ENCODE peak calls at places on chromosomes 4 and X, in ten cellular contexts. M is fibroblast of pulmonary artery, O is ovary, F is suprapubic skin, W is H1, Q is NB4, X is foreskin fibroblast, D is endothelial cell of umbilical vein, K is fibroblast of lung, T is HepG2. B is an unnamed sample.

GRCh38 chr4:110518889-110519490 is 43.0 kb downstream of the ENPEP start:
- DNase-seq in M (peak), O (no peak), F (no peak), W (no peak), Q (peak), X (peak), D (peak), K (peak), T (peak), B (no peak)

GRCh38 chr4:122152699-122153328 is 683 bp downstream of the BLTP1 start:
- DNase-seq in M (peak), O (no peak), F (peak), W (no peak), Q (peak), X (peak), D (peak), K (peak), T (peak), B (peak)

GRCh38 chrX:150649096-150649870 is 43.9 kb upstream of the MTMR1 start:
- DNase-seq in M (peak), O (peak), F (no peak), W (no peak), Q (no peak), X (no peak), D (peak), K (peak), T (no peak), B (no peak)

GRCh38 chr4:52369649-52370048 is 289.5 kb downstream of the USP46 start:
- DNase-seq in M (no peak), O (no peak), F (no peak), W (no peak), Q (no peak), X (no peak), D (no peak), K (no peak), T (peak), B (no peak)

GRCh38 chr4:70946944-70947343 is 44.8 kb downstream of the MOB1B start:
- DNase-seq in M (peak), O (no peak), F (no peak), W (no peak), Q (peak), X (no peak), D (no peak), K (no peak), T (no peak), B (no peak)

GRCh38 chr4:60463846-60464502 is 736.2 kb upstream of the ADGRL3 start:
- DNase-seq in M (no peak), O (no peak), F (no peak), W (no peak), Q (peak), X (peak), D (no peak), K (peak), T (peak), B (no peak)

GRCh38 chr4:122796801-122797404 is 29.7 kb upstream of the FGF2 start:
- DNase-seq in M (no peak), O (no peak), F (no peak), W (peak), Q (no peak), X (peak), D (no peak), K (peak), T (no peak), B (no peak)

GRCh38 chr4:28354874-28355273 is 1494.2 kb downstream of the STIM2 start:
- DNase-seq in M (no peak), O (no peak), F (no peak), W (no peak), Q (no peak), X (no peak), D (no peak), K (no peak), T (no peak), B (no peak)

GRCh38 chrX:11146411-11146810 is 35.3 kb downstream of the HCCS start:
- DNase-seq in M (no peak), O (no peak), F (no peak), W (no peak), Q (no peak), X (no peak), D (no peak), K (no peak), T (no peak), B (no peak)

GRCh38 chrX:71543316-71543715 is 10.4 kb downstream of the OGT start:
- DNase-seq in M (peak), O (no peak), F (no peak), W (no peak), Q (no peak), X (peak), D (peak), K (peak), T (no peak), B (no peak)

GRCh38 chr4:146932111-146932510 is 13.6 kb downstream of the TTC29 start:
- DNase-seq in M (no peak), O (no peak), F (no peak), W (no peak), Q (no peak), X (no peak), D (no peak), K (peak), T (no peak), B (no peak)

GRCh38 chrX:95071621-95072020 is 1397.6 kb downstream of the FAM133A start:
- DNase-seq in M (no peak), O (no peak), F (no peak), W (no peak), Q (no peak), X (peak), D (no peak), K (no peak), T (no peak), B (no peak)

GRCh38 chrX:54166915-54167314 is 16.1 kb downstream of the FAM120C start:
- DNase-seq in M (no peak), O (no peak), F (no peak), W (no peak), Q (no peak), X (peak), D (no peak), K (no peak), T (no peak), B (no peak)

GRCh38 chr4:180828455-180829018 is 1414.7 kb upstream of the TENM3 start:
- DNase-seq in M (peak), O (no peak), F (no peak), W (no peak), Q (peak), X (peak), D (no peak), K (peak), T (peak), B (peak)

GRCh38 chrX:116290359-116290758 is 119.8 kb downstream of the AGTR2 start:
- DNase-seq in M (no peak), O (no peak), F (no peak), W (no peak), Q (no peak), X (no peak), D (no peak), K (peak), T (no peak), B (no peak)

GRCh38 chr4:175745340-175745739 is 66.7 kb downstream of the GPM6A start:
- DNase-seq in M (no peak), O (no peak), F (no peak), W (no peak), Q (no peak), X (no peak), D (no peak), K (no peak), T (no peak), B (no peak)

GRCh38 chrX:13167444-13168207 is 123.2 kb upstream of the FAM9C start:
- DNase-seq in M (peak), O (no peak), F (no peak), W (no peak), Q (peak), X (peak), D (peak), K (peak), T (no peak), B (no peak)

GRCh38 chr4:118099106-118099505 is 64.8 kb downstream of the NDST3 start:
- DNase-seq in M (no peak), O (no peak), F (no peak), W (no peak), Q (no peak), X (no peak), D (no peak), K (no peak), T (no peak), B (no peak)

GRCh38 chrX:53474707-53475106 is 40.5 kb upstream of the HSD17B10 start:
- DNase-seq in M (no peak), O (no peak), F (no peak), W (no peak), Q (peak), X (no peak), D (no peak), K (no peak), T (no peak), B (no peak)

GRCh38 chrX:48617542-48618340 is 20.4 kb downstream of the WDR13 start:
- DNase-seq in M (peak), O (no peak), F (no peak), W (no peak), Q (peak), X (peak), D (peak), K (peak), T (no peak), B (peak)

GRCh38 chrX:72716766-72717165 is 2.7 kb upstream of the PHKA1 start:
- DNase-seq in M (no peak), O (no peak), F (no peak), W (no peak), Q (no peak), X (peak), D (no peak), K (no peak), T (peak), B (no peak)

GRCh38 chr4:15117270-15117946 is 115.1 kb downstream of the CPEB2 start:
- DNase-seq in M (no peak), O (no peak), F (no peak), W (no peak), Q (no peak), X (no peak), D (no peak), K (peak), T (no peak), B (no peak)

GRCh38 chr4:47873877-47874571 is 36.2 kb upstream of the CORIN start:
- DNase-seq in M (no peak), O (no peak), F (no peak), W (no peak), Q (no peak), X (no peak), D (no peak), K (no peak), T (no peak), B (no peak)

GRCh38 chr4:27318740-27319139 is 458.1 kb downstream of the STIM2 start:
- DNase-seq in M (peak), O (no peak), F (no peak), W (peak), Q (peak), X (peak), D (no peak), K (no peak), T (peak), B (peak)

GRCh38 chr4:118968006-118968405 is 79.4 kb downstream of the SYNPO2 start:
- DNase-seq in M (peak), O (peak), F (no peak), W (peak), Q (peak), X (peak), D (peak), K (peak), T (no peak), B (peak)

GRCh38 chrX:123959281-123960063 is 2.0 kb upstream of the STAG2 start:
- DNase-seq in M (peak), O (peak), F (peak), W (no peak), Q (peak), X (peak), D (peak), K (peak), T (no peak), B (no peak)

GRCh38 chr4:86482851-86483490 is 111.1 kb upstream of the PTPN13 start:
- DNase-seq in M (no peak), O (no peak), F (no peak), W (peak), Q (peak), X (peak), D (no peak), K (peak), T (no peak), B (peak)

GRCh38 chr4:8152090-8152864 is 6.3 kb downstream of the ABLIM2 start:
- DNase-seq in M (no peak), O (no peak), F (no peak), W (no peak), Q (no peak), X (no peak), D (no peak), K (no peak), T (no peak), B (no peak)

GRCh38 chrX:82335772-82336171 is 1133.9 kb downstream of the SH3BGRL start:
- DNase-seq in M (no peak), O (no peak), F (no peak), W (no peak), Q (no peak), X (no peak), D (no peak), K (no peak), T (no peak), B (no peak)

GRCh38 chr4:150329338-150329737 is 251.1 kb downstream of the DCLK2 start:
- DNase-seq in M (no peak), O (no peak), F (no peak), W (no peak), Q (no peak), X (no peak), D (no peak), K (no peak), T (no peak), B (no peak)

GRCh38 chr4:56654238-56654632 is 26.9 kb downstream of the HOPX start:
- DNase-seq in M (peak), O (no peak), F (no peak), W (no peak), Q (no peak), X (no peak), D (no peak), K (peak), T (no peak), B (no peak)

GRCh38 chr4:110735691-110736090 is 112.8 kb upstream of the PITX2 start:
- DNase-seq in M (peak), O (no peak), F (no peak), W (no peak), Q (no peak), X (peak), D (no peak), K (no peak), T (no peak), B (no peak)

GRCh38 chrX:2478546-2479419 is 22.0 kb downstream of the DHRSX start:
- DNase-seq in M (no peak), O (peak), F (peak), W (no peak), Q (no peak), X (no peak), D (no peak), K (no peak), T (no peak), B (no peak)

GRCh38 chrX:107766470-107767140 is 9.0 kb downstream of the TSC22D3 start:
- DNase-seq in M (peak), O (peak), F (no peak), W (no peak), Q (peak), X (peak), D (no peak), K (peak), T (no peak), B (no peak)

GRCh38 chrX:2391869-2392606 is 108.7 kb downstream of the DHRSX start:
- DNase-seq in M (peak), O (no peak), F (no peak), W (peak), Q (no peak), X (peak), D (no peak), K (peak), T (peak), B (peak)

GRCh38 chr4:118280501-118281218 is 72.1 kb downstream of the PRSS12 start:
- DNase-seq in M (peak), O (peak), F (no peak), W (no peak), Q (peak), X (peak), D (peak), K (peak), T (peak), B (peak)

GRCh38 chrX:118499295-118499694 is 3.7 kb downstream of the DOCK11 start:
- DNase-seq in M (no peak), O (no peak), F (no peak), W (no peak), Q (no peak), X (no peak), D (no peak), K (no peak), T (no peak), B (no peak)
- H3K4me3 ChIP-seq in M (no peak), O (no peak), F (no peak), W (no peak), Q (no peak), X (no peak), D (no peak), K (no peak), T (no peak), B (no peak)

GRCh38 chrX:144219035-144219434 is 335.2 kb downstream of the UBE2NL start:
- DNase-seq in M (peak), O (no peak), F (no peak), W (peak), Q (peak), X (peak), D (no peak), K (no peak), T (no peak), B (no peak)
- TF ChIP-seq CTCF in M (no peak), O (no peak), F (no peak), W (peak), Q (peak), X (no peak), D (no peak), K (no peak), T (no peak), B (no peak)

DNA sequence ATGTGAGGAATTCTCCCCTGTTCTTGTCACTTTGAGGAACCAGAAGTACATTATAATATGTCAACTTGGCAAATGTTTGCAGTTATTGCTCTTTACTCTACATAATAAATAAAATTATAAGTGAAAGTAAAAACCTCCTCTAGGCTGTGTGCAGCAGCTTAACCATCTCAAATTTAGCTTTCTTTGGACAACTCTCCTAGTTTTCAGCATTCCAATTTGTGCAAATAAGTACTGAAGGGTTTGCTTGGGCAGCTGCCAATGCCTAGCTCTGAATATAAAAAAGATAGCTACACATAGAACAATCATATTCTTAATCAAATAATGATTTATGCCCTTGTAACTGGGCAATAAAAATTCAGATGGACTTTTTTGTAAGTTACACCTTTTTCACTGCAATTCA is 82.5 kb downstream of the GASK1B start:
- DNase-seq in M (peak), O (peak), F (no peak), W (no peak), Q (no peak), X (peak), D (peak), K (peak), T (no peak), B (peak)
- H3K4me3 ChIP-seq in M (no peak), O (peak), F (no peak), W (no peak), Q (no peak), X (no peak), D (no peak), K (peak), T (no peak), B (no peak)

DNA sequence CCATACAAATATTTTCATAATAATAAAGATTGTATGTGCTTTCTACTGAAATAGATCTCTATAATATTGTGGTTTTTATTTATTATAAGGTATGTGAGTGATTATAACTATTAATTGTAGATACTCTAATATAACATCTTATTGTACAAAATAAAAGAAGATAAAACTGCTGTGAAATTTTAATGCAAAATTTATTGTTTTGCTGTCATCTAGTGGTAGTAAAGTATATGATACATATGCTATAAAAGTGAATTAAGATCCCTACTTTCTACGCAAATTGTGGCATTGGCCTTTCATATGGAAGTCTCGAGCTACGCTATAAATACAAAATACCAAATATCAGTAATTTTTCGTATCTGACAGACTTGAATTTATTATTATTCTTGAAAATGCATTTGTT is 19.3 kb downstream of the YIPF7 start:
- DNase-seq in M (peak), O (no peak), F (no peak), W (no peak), Q (no peak), X (no peak), D (no peak), K (no peak), T (no peak), B (no peak)
- TF ChIP-seq CTCF in M (peak), O (no peak), F (no peak), W (no peak), Q (no peak), X (no peak), D (no peak), K (peak), T (no peak), B (no peak)

GRCh38 chrX:257681-258289 is 23.4 kb upstream of the PLCXD1 start:
- DNase-seq in M (no peak), O (no peak), F (no peak), W (no peak), Q (no peak), X (no peak), D (no peak), K (no peak), T (peak), B (no peak)

GRCh38 chrX:254630-255215 is 26.5 kb upstream of the PLCXD1 start:
- DNase-seq in M (no peak), O (no peak), F (no peak), W (no peak), Q (no peak), X (no peak), D (no peak), K (no peak), T (no peak), B (no peak)

GRCh38 chrX:253451-254297 is 27.5 kb upstream of the PLCXD1 start:
- DNase-seq in M (no peak), O (no peak), F (no peak), W (no peak), Q (no peak), X (no peak), D (peak), K (no peak), T (no peak), B (no peak)

GRCh38 chrX:255923-256331 is 25.3 kb upstream of the PLCXD1 start:
- DNase-seq in M (no peak), O (no peak), F (no peak), W (no peak), Q (no peak), X (no peak), D (no peak), K (no peak), T (no peak), B (no peak)

GRCh38 chrX:252421-253291 is 28.5 kb upstream of the PLCXD1 start:
- DNase-seq in M (no peak), O (no peak), F (no peak), W (no peak), Q (no peak), X (no peak), D (peak), K (no peak), T (no peak), B (no peak)
- H3K4me3 ChIP-seq in M (no peak), O (no peak), F (no peak), W (no peak), Q (no peak), X (no peak), D (no peak), K (no peak), T (no peak), B (no peak)

DNA sequence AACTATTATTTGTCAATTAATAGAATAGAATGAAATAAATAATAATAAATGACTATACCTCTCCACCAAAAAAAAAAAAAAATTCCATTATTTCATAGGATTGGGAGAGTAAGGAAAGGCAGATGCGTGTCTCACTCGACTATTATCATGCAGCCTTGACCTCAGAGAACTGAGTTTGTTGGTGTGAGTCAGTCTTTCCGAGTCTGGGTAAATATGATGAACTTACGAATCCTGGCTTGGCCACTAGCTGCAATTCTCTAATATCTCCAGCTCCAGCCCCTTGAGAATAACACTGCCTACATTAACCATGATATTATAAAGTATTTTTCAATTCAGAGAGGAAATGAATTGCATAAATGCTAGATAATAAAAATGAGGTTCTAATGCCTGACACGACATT is 46.6 kb upstream of the DHX15 start:
- DNase-seq in M (peak), O (no peak), F (no peak), W (no peak), Q (no peak), X (no peak), D (peak), K (no peak), T (peak), B (no peak)
- TF ChIP-seq CTCF in M (no peak), O (no peak), F (no peak), W (no peak), Q (no peak), X (no peak), D (no peak), K (no peak), T (no peak), B (no peak)

GRCh38 chr4:77155631-77156345 is 1.2 kb upstream of the CCNG2 start:
- DNase-seq in M (no peak), O (no peak), F (no peak), W (no peak), Q (no peak), X (no peak), D (no peak), K (no peak), T (no peak), B (no peak)
- H3K4me3 ChIP-seq in M (peak), O (peak), F (peak), W (peak), Q (peak), X (peak), D (peak), K (peak), T (peak), B (peak)